ENCODE peak calls at places on chromosomes 7 and 10, in five cellular contexts. O is bronchial epithelial cell; M is GM04503; R is activated naive CD4-positive, alpha-beta T cell treated with anti-CD3 and anti-CD28 coated beads for 36 hours; X is stimulated activated CD4-positive, alpha-beta T cell treated with anti-CD3 and anti-CD28 coated beads, Interleukin-2, amount 100 ng/mL, for 4 hours. B is an unnamed sample.

GRCh38 chr10:112525215-112525614 is 78.2 kb downstream of the VTI1A start:
- DNase-seq in O (peak; percentile 72), M (no peak), R (no peak), X (no peak), B (no peak)

GRCh38 chr7:98066208-98066607 is 40.5 kb upstream of the LMTK2 start:
- DNase-seq in O (no peak), M (no peak), R (no peak), X (no peak), B (no peak)

GRCh38 chr10:71848325-71849277 is 2.5 kb downstream of the PSAP start:
- DNase-seq in O (peak; percentile 51), M (no peak), R (no peak), X (no peak), B (no peak)

GRCh38 chr10:87987206-87987605 is 123.8 kb downstream of the PTEN start:
- DNase-seq in O (no peak), M (no peak), R (no peak), X (no peak), B (no peak)

GRCh38 chr7:121576148-121576921 is 180.2 kb upstream of the FAM3C start:
- DNase-seq in O (no peak), M (no peak), R (no peak), X (no peak), B (no peak)

GRCh38 chr10:69624245-69624786 is 5.7 kb upstream of the FAM241B start:
- DNase-seq in O (no peak), M (no peak), R (no peak), X (no peak), B (no peak)

GRCh38 chr7:121395494-121395960 is 581 bp downstream of the FAM3C start:
- DNase-seq in O (peak; percentile 16), M (no peak), R (peak; percentile 66), X (peak; percentile 16), B (peak; percentile 77)

GRCh38 chr7:44257618-44258422 is 57.0 kb downstream of the YKT6 start:
- DNase-seq in O (peak; percentile 88), M (peak; percentile 79), R (peak; percentile 90), X (peak; percentile 72), B (peak; percentile 83)

GRCh38 chr7:136883046-136883445 is 14.6 kb downstream of the CHRM2 start:
- DNase-seq in O (no peak), M (no peak), R (no peak), X (no peak), B (no peak)

GRCh38 chr10:122354391-122354790 is 20.1 kb upstream of the PLEKHA1 start:
- DNase-seq in O (no peak), M (no peak), R (no peak), X (no peak), B (no peak)

GRCh38 chr10:35347899-35348608 is 11.7 kb downstream of the CCNY start:
- DNase-seq in O (no peak), M (no peak), R (no peak), X (no peak), B (no peak)

GRCh38 chr10:59878289-59878688 is 28.1 kb downstream of the CCDC6 start:
- DNase-seq in O (no peak), M (no peak), R (no peak), X (no peak), B (no peak)

GRCh38 chr10:20768849-20769248 is 128.3 kb downstream of the NEBL start:
- DNase-seq in O (peak; percentile 23), M (no peak), R (no peak), X (no peak), B (no peak)

GRCh38 chr7:21355406-21355874 is 72.4 kb upstream of the SP4 start:
- DNase-seq in O (peak; percentile 8), M (no peak), R (peak; percentile 63), X (peak; percentile 13), B (no peak)

GRCh38 chr10:74213019-74213418 is 62.0 kb downstream of the ADK start:
- DNase-seq in O (no peak), M (no peak), R (no peak), X (no peak), B (no peak)

GRCh38 chr10:87734987-87735827 is 75.5 kb downstream of the PAPSS2 start:
- DNase-seq in O (peak; percentile 25), M (no peak), R (no peak), X (no peak), B (no peak)

GRCh38 chr7:151490706-151491105 is 29.0 kb downstream of the RHEB start:
- DNase-seq in O (no peak), M (no peak), R (no peak), X (no peak), B (no peak)

GRCh38 chr7:122470859-122471258 is 166.3 kb upstream of the FEZF1 start:
- DNase-seq in O (no peak), M (no peak), R (no peak), X (no peak), B (no peak)

GRCh38 chr7:18128846-18129245 is 101.2 kb upstream of the PRPS1L1 start:
- DNase-seq in O (no peak), M (no peak), R (no peak), X (no peak), B (no peak)

GRCh38 chr10:71512794-71513379 is 116.2 kb downstream of the CDH23 start:
- DNase-seq in O (peak; percentile 63), M (no peak), R (no peak), X (no peak), B (no peak)

GRCh38 chr10:4725917-4726606 is 99.9 kb upstream of the AKR1E2 start:
- DNase-seq in O (peak; percentile 98), M (peak; percentile 62), R (no peak), X (no peak), B (no peak)

GRCh38 chr7:98266840-98267239 is 14.6 kb upstream of the BRI3 start:
- DNase-seq in O (no peak), M (no peak), R (no peak), X (no peak), B (no peak)

GRCh38 chr7:47816647-47817046 is 131.6 kb downstream of the PKD1L1 start:
- DNase-seq in O (peak; percentile 55), M (peak; percentile 47), R (no peak), X (no peak), B (no peak)

GRCh38 chr10:112027881-112028280 is 155.7 kb downstream of the GPAM start:
- DNase-seq in O (peak; percentile 31), M (no peak), R (no peak), X (no peak), B (no peak)

B was measured in Right ventricle myocardium inferior.